ENCODE peak calls at places on chromosome 13, in eight cellular contexts. D, U, G, T, L, H, N and A are unnamed samples.

GRCh38 chr13:31965361-31966066 is 66.1 kb upstream of the FRY start:
- DNase-seq in D (peak), U (no peak), G (peak), T (no peak), L (no peak), H (peak), N (no peak), A (no peak)

GRCh38 chr13:104586010-104586746 is 1520.0 kb upstream of the SLC10A2 start:
- DNase-seq in D (peak), U (peak), G (peak), T (peak), L (peak), H (peak), N (no peak), A (no peak)

GRCh38 chr13:62879071-62879470 is 1463.4 kb upstream of the PCDH20 start:
- DNase-seq in D (peak), U (peak), G (peak), T (no peak), L (no peak), H (no peak), N (no peak), A (no peak)

GRCh38 chr13:51803018-51803417 is 945 bp downstream of the DHRS12 start:
- DNase-seq in D (no peak), U (no peak), G (no peak), T (peak), L (no peak), H (no peak), N (no peak), A (no peak)

GRCh38 chr13:48808689-48809088 is 155.0 kb downstream of the CYSLTR2 start:
- DNase-seq in D (peak), U (no peak), G (no peak), T (no peak), L (no peak), H (peak), N (no peak), A (no peak)

GRCh38 chr13:90997951-90998350 is 349.5 kb upstream of the MIR17HG start:
- DNase-seq in D (no peak), U (no peak), G (no peak), T (no peak), L (no peak), H (no peak), N (no peak), A (no peak)

GRCh38 chr13:80342541-80343371 is 1.8 kb upstream of the SPRY2 start:
- DNase-seq in D (peak), U (peak), G (peak), T (peak), L (no peak), H (peak), N (peak), A (no peak)

GRCh38 chr13:98313023-98313937 is 136.2 kb upstream of the RNF113B start:
- DNase-seq in D (no peak), U (no peak), G (no peak), T (no peak), L (no peak), H (no peak), N (no peak), A (no peak)

GRCh38 chr13:77521194-77521593 is 14.3 kb upstream of the SCEL start:
- DNase-seq in D (no peak), U (peak), G (no peak), T (no peak), L (no peak), H (peak), N (no peak), A (no peak)

GRCh38 chr13:45873491-45874360 is 22.2 kb upstream of the SIAH3 start:
- DNase-seq in D (no peak), U (peak), G (no peak), T (peak), L (peak), H (peak), N (no peak), A (no peak)

GRCh38 chr13:100131863-100132574 is 43.1 kb downstream of the PCCA start:
- DNase-seq in D (peak), U (peak), G (peak), T (no peak), L (peak), H (peak), N (no peak), A (no peak)

GRCh38 chr13:24220086-24220703 is 59.7 kb downstream of the SPATA13 start:
- DNase-seq in D (peak), U (peak), G (peak), T (peak), L (peak), H (peak), N (peak), A (peak)

GRCh38 chr13:76023644-76024043 is 387.5 kb downstream of the LMO7 start:
- DNase-seq in D (peak), U (peak), G (no peak), T (no peak), L (no peak), H (peak), N (no peak), A (no peak)

GRCh38 chr13:77740931-77741586 is 43.6 kb downstream of the SLAIN1 start:
- DNase-seq in D (no peak), U (no peak), G (no peak), T (no peak), L (no peak), H (no peak), N (no peak), A (no peak)

GRCh38 chr13:28492527-28493367 is 2.2 kb downstream of the FLT1 start:
- DNase-seq in D (no peak), U (no peak), G (no peak), T (peak), L (no peak), H (peak), N (no peak), A (no peak)

GRCh38 chr13:92175330-92175729 is 776.9 kb downstream of the GPC5 start:
- DNase-seq in D (peak), U (peak), G (peak), T (peak), L (no peak), H (no peak), N (peak), A (peak)

GRCh38 chr13:53201454-53202225 is 173.0 kb downstream of the OLFM4 start:
- DNase-seq in D (no peak), U (no peak), G (no peak), T (peak), L (no peak), H (no peak), N (no peak), A (no peak)

GRCh38 chr13:24038405-24038804 is 122.1 kb upstream of the SPATA13 start:
- DNase-seq in D (peak), U (peak), G (peak), T (no peak), L (no peak), H (peak), N (no peak), A (no peak)

GRCh38 chr13:111503905-111504695 is 183.7 kb downstream of the TEX29 start:
- DNase-seq in D (no peak), U (no peak), G (no peak), T (no peak), L (no peak), H (no peak), N (no peak), A (no peak)

GRCh38 chr13:73708393-73708985 is 425.7 kb downstream of the KLF12 start:
- DNase-seq in D (peak), U (peak), G (peak), T (peak), L (peak), H (peak), N (peak), A (peak)

GRCh38 chr13:45368571-45368970 is 27.6 kb upstream of the TPT1 start:
- DNase-seq in D (peak), U (peak), G (no peak), T (no peak), L (no peak), H (no peak), N (no peak), A (no peak)

GRCh38 chr13:20462921-20463320 is 62.7 kb downstream of the CRYL1 start:
- DNase-seq in D (no peak), U (no peak), G (no peak), T (no peak), L (no peak), H (no peak), N (no peak), A (no peak)
- H2AFZ ChIP-seq in D (no peak), U (no peak), G (no peak), T (peak), L (no peak), H (no peak), N (no peak), A (no peak)

GRCh38 chr13:83219832-83220231 is 662.4 kb downstream of the SLITRK1 start:
- DNase-seq in D (no peak), U (no peak), G (no peak), T (no peak), L (no peak), H (no peak), N (no peak), A (no peak)

GRCh38 chr13:83220241-83220640 is 662.0 kb downstream of the SLITRK1 start:
- DNase-seq in D (peak), U (peak), G (no peak), T (no peak), L (no peak), H (no peak), N (no peak), A (no peak)

GRCh38 chr13:83214452-83214851 is 667.8 kb downstream of the SLITRK1 start:
- DNase-seq in D (peak), U (no peak), G (no peak), T (no peak), L (no peak), H (no peak), N (no peak), A (no peak)

GRCh38 chr13:83215627-83216026 is 666.6 kb downstream of the SLITRK1 start:
- DNase-seq in D (peak), U (peak), G (peak), T (no peak), L (no peak), H (no peak), N (no peak), A (no peak)

DNA sequence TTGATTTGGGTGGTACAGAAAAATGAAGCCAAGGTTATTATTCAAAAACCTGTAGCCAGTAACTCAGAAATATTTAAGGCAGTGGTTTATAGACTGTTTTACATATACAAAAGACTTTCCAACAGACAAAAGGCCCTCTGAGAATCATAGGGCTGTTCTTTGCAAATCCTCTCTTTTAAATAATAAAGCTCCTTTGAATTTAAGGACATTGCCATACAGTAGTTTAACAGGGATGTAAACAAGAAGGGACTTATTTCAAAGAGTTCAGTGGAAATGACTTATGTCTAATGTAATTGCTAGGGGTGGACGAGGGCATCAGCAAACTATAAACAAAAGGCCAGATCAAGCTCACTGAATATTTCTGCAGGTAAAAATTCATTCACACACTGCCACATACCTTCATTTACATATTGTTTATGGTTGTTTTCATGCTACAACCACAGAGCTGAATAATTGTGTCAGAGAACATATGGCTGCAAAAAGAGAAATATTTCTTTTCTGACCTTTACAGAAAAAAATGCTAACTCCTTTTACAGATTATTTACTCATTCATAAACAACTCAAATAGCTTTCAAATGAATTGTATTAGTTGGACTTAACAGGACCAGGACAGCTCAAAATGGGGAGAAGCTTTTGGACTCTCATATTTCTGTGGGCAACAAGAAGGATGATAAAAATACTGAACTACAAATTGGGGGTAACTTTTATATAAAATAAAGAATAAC is 665.6 kb downstream of the SLITRK1 start:
- DNase-seq in D (peak), U (no peak), G (peak), T (peak), L (no peak), H (no peak), N (no peak), A (no peak)
- H2AFZ ChIP-seq in D (no peak), U (no peak), G (no peak), T (no peak), L (no peak), H (no peak), N (no peak), A (no peak)

DNA sequence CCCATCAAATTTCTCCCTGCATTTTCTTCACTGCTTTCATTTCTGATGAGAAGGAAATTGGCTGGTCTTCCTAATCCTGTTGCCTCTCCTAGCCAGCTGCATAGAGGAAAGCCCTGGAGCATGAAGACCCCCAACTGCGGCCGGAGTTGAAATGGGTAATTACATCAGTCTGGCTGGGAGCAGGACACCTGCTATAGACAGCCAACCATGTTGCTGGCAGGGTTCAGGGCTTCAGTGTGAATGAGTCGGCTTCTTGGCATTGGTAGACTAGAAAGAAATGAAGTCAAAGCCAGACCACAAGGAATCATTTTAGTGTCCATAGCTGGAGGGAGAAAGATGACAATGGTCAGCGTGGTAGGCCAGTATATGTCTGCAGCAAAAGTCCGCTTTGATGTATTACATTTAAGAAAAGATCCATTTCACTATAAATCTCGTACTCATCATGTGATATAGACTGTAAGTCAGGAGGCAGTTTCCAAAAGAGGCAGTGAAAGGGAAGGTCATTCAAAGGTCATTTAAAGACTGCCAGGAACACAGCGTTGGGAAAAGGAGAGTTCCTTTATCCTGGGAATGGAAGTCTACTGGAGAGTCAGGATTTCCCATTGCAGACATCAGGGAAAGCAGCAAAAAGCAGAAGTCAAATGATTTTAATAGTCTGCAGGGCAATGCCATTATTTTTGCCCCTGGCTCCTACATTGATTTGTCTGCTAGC is 262.7 kb downstream of the DNAJC15 start:
- DNase-seq in D (peak), U (peak), G (peak), T (no peak), L (no peak), H (no peak), N (no peak), A (no peak)
- H2AFZ ChIP-seq in D (peak), U (no peak), G (no peak), T (no peak), L (no peak), H (no peak), N (no peak), A (no peak)

DNA sequence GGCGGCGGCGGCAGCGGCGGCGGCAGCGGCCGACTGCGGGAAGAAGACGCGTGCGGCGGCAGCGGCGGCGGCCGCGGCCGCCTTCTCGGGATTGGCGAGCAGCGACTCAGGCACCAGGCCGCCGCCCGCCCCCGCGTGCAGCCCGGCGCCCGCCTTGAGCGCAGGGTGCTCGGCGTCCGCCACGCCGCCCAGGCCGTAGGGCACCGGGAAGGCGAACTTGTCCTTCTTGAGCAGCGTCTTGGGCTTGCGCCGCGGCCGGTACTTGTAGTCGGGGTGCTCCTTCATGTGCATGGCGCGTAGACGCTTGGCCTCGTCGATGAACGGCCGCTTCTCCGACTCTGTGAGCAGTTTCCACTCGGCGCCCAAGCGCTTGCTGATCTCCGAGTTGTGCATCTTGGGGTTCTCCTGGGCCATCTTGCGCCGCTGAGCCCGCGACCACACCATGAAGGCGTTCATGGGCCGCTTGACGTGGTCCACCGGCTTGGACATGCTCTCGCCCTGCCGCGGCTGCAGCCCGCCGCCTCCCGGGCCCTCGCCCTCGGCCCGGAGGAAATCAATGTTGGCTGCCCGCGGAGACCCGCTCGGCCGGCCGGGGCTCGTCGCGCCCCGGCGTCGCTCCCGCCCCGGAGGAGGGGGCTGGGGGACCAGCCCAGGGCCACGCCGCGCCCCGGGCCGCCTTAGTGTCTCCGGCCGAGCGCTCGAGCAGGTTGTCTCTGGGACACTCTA is 621 bp downstream of the SOX21 start:
- DNase-seq in D (no peak), U (peak), G (peak), T (peak), L (no peak), H (peak), N (no peak), A (no peak)
- H2AFZ ChIP-seq in D (peak), U (peak), G (no peak), T (no peak), L (no peak), H (peak), N (no peak), A (no peak)

GRCh38 chr13:33453911-33454310 is 168.4 kb upstream of the STARD13 start:
- DNase-seq in D (peak), U (peak), G (no peak), T (no peak), L (no peak), H (no peak), N (no peak), A (no peak)
- H2AFZ ChIP-seq in D (peak), U (no peak), G (no peak), T (peak), L (no peak), H (no peak), N (no peak), A (no peak)